ENCODE peak calls at places on chromosomes 7 and 10, in six cellular contexts. H is CD8-positive, alpha-beta T cell; J is adrenal gland; I is SK-N-SH; F is kidney; T is breast epithelium. Z is an unnamed sample.

GRCh38 chr7:102872460-102872859 is 40.3 kb upstream of the LRRC17 start:
- DNase-seq in H (no peak), J (no peak), I (no peak), F (no peak), T (no peak), Z (peak)

GRCh38 chr10:17161788-17162187 is 32.2 kb upstream of the CUBN start:
- DNase-seq in H (no peak), J (no peak), I (no peak), F (no peak), T (no peak), Z (no peak)

GRCh38 chr10:102656791-102657371 is 12.6 kb downstream of the TRIM8 start:
- DNase-seq in H (no peak), J (no peak), I (no peak), F (peak), T (no peak), Z (no peak)

GRCh38 chr10:132878091-132878729 is 64.2 kb downstream of the CFAP46 start:
- DNase-seq in H (peak), J (peak), I (no peak), F (peak), T (no peak), Z (no peak)

GRCh38 chr10:118096022-118096421 is 49.3 kb upstream of the RAB11FIP2 start:
- DNase-seq in H (no peak), J (no peak), I (peak), F (no peak), T (no peak), Z (no peak)

GRCh38 chr10:117552156-117552620 is 9.6 kb downstream of the EMX2 start:
- DNase-seq in H (no peak), J (no peak), I (no peak), F (peak), T (no peak), Z (no peak)

GRCh38 chr7:92633211-92633906 is 43.2 kb upstream of the FAM133B start:
- DNase-seq in H (no peak), J (peak), I (no peak), F (no peak), T (no peak), Z (peak)

GRCh38 chr7:110224643-110225042 is 866.3 kb upstream of the LRRN3 start:
- DNase-seq in H (no peak), J (peak), I (peak), F (no peak), T (no peak), Z (no peak)

GRCh38 chr7:137081694-137082093 is 213.2 kb downstream of the CHRM2 start:
- DNase-seq in H (no peak), J (peak), I (peak), F (peak), T (no peak), Z (no peak)

GRCh38 chr10:77844177-77844576 is 82.4 kb downstream of the DLG5 start:
- DNase-seq in H (no peak), J (no peak), I (no peak), F (peak), T (no peak), Z (no peak)

GRCh38 chr7:10930551-10930950 is 43.1 kb upstream of the PHF14 start:
- DNase-seq in H (no peak), J (no peak), I (no peak), F (no peak), T (no peak), Z (no peak)

GRCh38 chr7:2109936-2110585 is 122.7 kb downstream of the MAD1L1 start:
- DNase-seq in H (no peak), J (peak), I (no peak), F (peak), T (no peak), Z (peak)

GRCh38 chr10:114100848-114101741 is 57.4 kb downstream of the ADRB1 start:
- DNase-seq in H (no peak), J (peak), I (peak), F (no peak), T (no peak), Z (no peak)

GRCh38 chr10:3803884-3804741 is 19.1 kb upstream of the KLF6 start:
- DNase-seq in H (peak), J (no peak), I (no peak), F (no peak), T (no peak), Z (no peak)

GRCh38 chr10:18332484-18332883 is 192.3 kb downstream of the CACNB2 start:
- DNase-seq in H (no peak), J (no peak), I (no peak), F (no peak), T (no peak), Z (no peak)

GRCh38 chr10:92222603-92223275 is 68.1 kb downstream of the CPEB3 start:
- DNase-seq in H (no peak), J (no peak), I (no peak), F (no peak), T (no peak), Z (peak)

GRCh38 chr7:73865738-73866445 is 4.9 kb downstream of the TMEM270 start:
- DNase-seq in H (no peak), J (peak), I (peak), F (peak), T (no peak), Z (peak)

GRCh38 chr7:129875160-129875559 is 77.6 kb downstream of the UBE2H start:
- DNase-seq in H (no peak), J (no peak), I (no peak), F (no peak), T (no peak), Z (no peak)

GRCh38 chr10:33553951-33554571 is 219.6 kb upstream of the NRP1 start:
- DNase-seq in H (no peak), J (no peak), I (no peak), F (no peak), T (no peak), Z (no peak)

GRCh38 chr7:133910761-133911160 is 216.4 kb upstream of the LRGUK start:
- DNase-seq in H (no peak), J (no peak), I (no peak), F (no peak), T (no peak), Z (no peak)

GRCh38 chr7:125814030-125814535 is 884.5 kb upstream of the POT1 start:
- DNase-seq in H (no peak), J (no peak), I (no peak), F (no peak), T (no peak), Z (no peak)

GRCh38 chr10:76298329-76298728 is 866.9 kb downstream of the LRMDA start:
- DNase-seq in H (no peak), J (no peak), I (no peak), F (no peak), T (no peak), Z (no peak)

GRCh38 chr10:23435378-23435777 is 3.5 kb upstream of the OTUD1 start:
- DNase-seq in H (no peak), J (no peak), I (no peak), F (no peak), T (no peak), Z (no peak)

GRCh38 chr10:70534281-70534680 is 55.7 kb downstream of the PALD1 start:
- DNase-seq in H (no peak), J (no peak), I (no peak), F (no peak), T (no peak), Z (no peak)

GRCh38 chr10:110629680-110630191 is 14.4 kb upstream of the RBM20 start:
- DNase-seq in H (no peak), J (no peak), I (no peak), F (no peak), T (peak), Z (peak)

GRCh38 chr7:142108728-142109505 is 2.6 kb upstream of the MGAM2 start:
- DNase-seq in H (no peak), J (no peak), I (no peak), F (no peak), T (no peak), Z (no peak)

GRCh38 chr7:132666076-132666775 is 90.0 kb upstream of the PLXNA4 start:
- DNase-seq in H (no peak), J (no peak), I (no peak), F (no peak), T (no peak), Z (no peak)

GRCh38 chr10:77321868-77322267 is 315.7 kb downstream of the KCNMA1 start:
- DNase-seq in H (no peak), J (no peak), I (no peak), F (no peak), T (no peak), Z (no peak)

GRCh38 chr7:149317986-149318672 is 56.1 kb downstream of the ZNF783 start:
- DNase-seq in H (no peak), J (no peak), I (no peak), F (no peak), T (no peak), Z (no peak)

GRCh38 chr10:97499561-97500296 is 1.0 kb downstream of the UBTD1 start:
- DNase-seq in H (peak), J (peak), I (peak), F (peak), T (peak), Z (peak)

GRCh38 chr10:84665883-84666463 is 337.6 kb downstream of the CCSER2 start:
- DNase-seq in H (no peak), J (no peak), I (no peak), F (no peak), T (no peak), Z (peak)

GRCh38 chr7:54967384-54967783 is 51.4 kb upstream of the EGFR start:
- DNase-seq in H (no peak), J (no peak), I (no peak), F (no peak), T (peak), Z (peak)

GRCh38 chr7:107777702-107778101 is 25.3 kb downstream of the SLC26A3 start:
- DNase-seq in H (no peak), J (no peak), I (no peak), F (no peak), T (no peak), Z (no peak)

DNA sequence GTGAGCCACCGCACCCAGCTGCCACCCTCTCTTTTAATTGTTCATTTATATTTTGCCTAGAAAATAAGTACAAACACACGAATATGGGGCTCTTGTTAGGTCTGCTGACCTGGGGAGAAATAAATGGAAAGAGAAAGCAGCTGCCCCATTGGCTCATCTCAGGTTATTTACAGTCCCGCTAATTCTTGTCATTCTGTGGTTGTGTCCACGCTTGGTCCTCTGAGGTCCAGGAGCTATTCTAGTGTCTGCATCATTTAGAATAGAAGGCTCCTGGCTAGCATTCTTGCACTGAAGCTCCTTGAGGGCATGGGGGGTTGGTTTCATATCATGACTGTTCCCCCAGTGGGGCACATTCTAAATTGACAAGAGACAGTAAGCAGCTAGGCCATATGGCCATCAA is 128.5 kb downstream of the TACC2 start:
- DNase-seq in H (no peak), J (no peak), I (no peak), F (no peak), T (no peak), Z (no peak)
- H3K27ac ChIP-seq in H (no peak), J (no peak), I (no peak), F (no peak), T (no peak), Z (peak)

GRCh38 chr7:3397324-3397723 is 96.3 kb downstream of the SDK1 start:
- DNase-seq in H (no peak), J (no peak), I (no peak), F (no peak), T (no peak), Z (no peak)

GRCh38 chr7:3404490-3404889 is 103.4 kb downstream of the SDK1 start:
- DNase-seq in H (no peak), J (no peak), I (peak), F (no peak), T (no peak), Z (peak)

GRCh38 chr7:3393862-3394261 is 92.8 kb downstream of the SDK1 start:
- DNase-seq in H (no peak), J (no peak), I (no peak), F (no peak), T (no peak), Z (no peak)

GRCh38 chr7:3399858-3400257 is 98.8 kb downstream of the SDK1 start:
- DNase-seq in H (no peak), J (no peak), I (no peak), F (no peak), T (no peak), Z (no peak)
- TF ChIP-seq CTCF in H (no peak), J (no peak), I (peak), F (peak), T (no peak), Z (peak)

DNA sequence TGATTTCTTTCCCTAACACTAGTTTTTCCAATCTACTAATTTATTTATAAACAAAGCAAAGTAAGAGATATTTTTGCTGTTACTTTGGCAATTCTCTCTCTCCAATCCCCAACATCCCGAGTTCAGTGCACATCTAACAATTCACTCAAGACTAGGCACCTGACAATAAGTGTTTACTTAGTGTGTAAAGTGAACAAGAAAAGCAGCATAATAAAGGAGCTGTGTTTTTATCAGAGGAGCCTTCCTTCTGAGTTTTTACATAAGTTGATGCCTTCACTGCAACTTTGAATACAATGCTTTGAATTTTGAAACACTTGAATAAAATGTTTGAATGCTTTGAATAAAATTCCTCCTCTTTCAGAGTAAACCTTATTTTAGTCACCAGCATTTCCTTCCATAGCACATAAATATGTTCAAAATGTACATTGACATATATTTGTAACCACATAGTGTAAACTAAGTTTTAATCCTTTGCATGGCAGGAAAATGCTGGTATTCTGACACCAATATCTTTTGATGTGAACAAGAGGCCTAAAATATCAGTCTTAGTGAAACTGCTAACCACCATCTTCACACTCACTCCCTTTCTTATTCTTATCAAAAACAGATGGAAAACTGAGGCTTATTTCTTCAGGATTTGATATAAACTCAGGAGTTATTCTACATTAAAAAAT is 11.4 kb downstream of the PDK4 start:
- DNase-seq in H (no peak), J (no peak), I (no peak), F (no peak), T (no peak), Z (no peak)
- H3K27ac ChIP-seq in H (no peak), J (peak), I (no peak), F (no peak), T (peak), Z (no peak)

DNA sequence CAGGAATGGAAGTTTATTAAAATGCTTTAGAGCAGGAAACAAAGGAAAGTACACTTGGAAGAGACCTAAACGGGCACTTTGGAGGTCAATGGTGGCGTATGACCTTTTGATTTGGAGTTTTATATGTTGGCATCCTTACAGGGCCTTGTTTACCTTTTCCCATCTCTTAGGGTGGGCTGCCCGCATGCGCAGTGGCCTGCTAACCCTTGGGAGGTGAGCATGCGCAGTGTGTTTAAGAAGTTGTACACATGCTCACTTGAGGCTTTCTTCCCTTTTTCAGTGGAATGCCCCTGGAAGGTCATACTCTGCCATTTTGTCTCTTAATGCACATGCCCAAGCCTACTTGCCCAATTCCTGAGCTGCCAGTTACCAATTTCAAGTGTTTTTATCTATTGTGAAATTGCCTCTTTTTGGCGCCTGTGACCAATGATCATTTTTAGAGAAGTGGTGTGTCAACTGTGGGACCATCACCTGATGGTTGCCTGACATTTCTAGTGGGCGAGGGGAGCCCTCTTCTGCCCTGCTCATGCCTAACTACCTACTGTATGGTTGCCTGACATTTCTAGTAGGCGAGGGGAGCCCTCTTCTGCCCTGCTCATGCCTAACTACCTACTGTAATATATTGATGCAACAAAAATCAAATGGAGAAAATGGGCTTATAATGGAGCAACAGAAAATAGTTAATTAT is 138.0 kb downstream of the PPP1R9A start:
- DNase-seq in H (no peak), J (no peak), I (no peak), F (no peak), T (no peak), Z (no peak)
- TF ChIP-seq CTCF in H (no peak), J (no peak), I (peak), F (peak), T (no peak), Z (no peak)

GRCh38 chr10:26483554-26483953 is 45.4 kb downstream of the APBB1IP start:
- DNase-seq in H (no peak), J (no peak), I (no peak), F (no peak), T (no peak), Z (no peak)

GRCh38 chr10:26486304-26486703 is 48.2 kb downstream of the APBB1IP start:
- DNase-seq in H (no peak), J (no peak), I (no peak), F (no peak), T (no peak), Z (peak)

GRCh38 chr10:26486985-26487850 is 49.1 kb downstream of the APBB1IP start:
- DNase-seq in H (peak), J (peak), I (no peak), F (no peak), T (no peak), Z (peak)

GRCh38 chr10:26488344-26488743 is 50.2 kb downstream of the APBB1IP start:
- DNase-seq in H (no peak), J (no peak), I (no peak), F (no peak), T (no peak), Z (no peak)

GRCh38 chr10:26485150-26485941 is 47.2 kb downstream of the APBB1IP start:
- DNase-seq in H (no peak), J (no peak), I (no peak), F (no peak), T (no peak), Z (no peak)
- H3K27ac ChIP-seq in H (no peak), J (peak), I (peak), F (peak), T (peak), Z (peak)

Z was measured in RWPE1.